ENCODE peak calls at places on chromosomes 13 and 19, in nine cellular contexts. One of them, this sample, is unnamed.

GRCh38 chr13:33126909-33127607 is 110.8 kb downstream of the KL start:
- DNase-seq in ascending aorta: peak
- DNase-seq in bronchial epithelial cell: no peak
- DNase-seq in astrocyte: peak
- DNase-seq in cardiac muscle cell: peak
- DNase-seq in AG04450: no peak
- DNase-seq in lung: no peak
- DNase-seq in BE2C: no peak
- DNase-seq in Panc1: no peak
- DNase-seq in this sample: no peak

GRCh38 chr19:40348961-40349507 is 539 bp downstream of the PLD3 start:
- DNase-seq in ascending aorta: no peak
- DNase-seq in bronchial epithelial cell: peak
- DNase-seq in astrocyte: peak
- DNase-seq in cardiac muscle cell: peak
- DNase-seq in AG04450: no peak
- DNase-seq in lung: no peak
- DNase-seq in BE2C: no peak
- DNase-seq in Panc1: no peak
- DNase-seq in this sample: peak

GRCh38 chr19:3748965-3749364 is 12.5 kb downstream of the APBA3 start:
- DNase-seq in ascending aorta: no peak
- DNase-seq in bronchial epithelial cell: no peak
- DNase-seq in astrocyte: no peak
- DNase-seq in cardiac muscle cell: no peak
- DNase-seq in AG04450: no peak
- DNase-seq in lung: no peak
- DNase-seq in BE2C: no peak
- DNase-seq in Panc1: no peak
- DNase-seq in this sample: no peak

GRCh38 chr19:42272535-42272897 is 3.5 kb downstream of the CIC start:
- DNase-seq in ascending aorta: no peak
- DNase-seq in bronchial epithelial cell: no peak
- DNase-seq in astrocyte: no peak
- DNase-seq in cardiac muscle cell: no peak
- DNase-seq in AG04450: no peak
- DNase-seq in lung: no peak
- DNase-seq in BE2C: no peak
- DNase-seq in Panc1: no peak
- DNase-seq in this sample: no peak

GRCh38 chr13:113746143-113746525 is 12.9 kb upstream of the TMEM255B start:
- DNase-seq in ascending aorta: no peak
- DNase-seq in bronchial epithelial cell: no peak
- DNase-seq in astrocyte: no peak
- DNase-seq in cardiac muscle cell: peak
- DNase-seq in AG04450: no peak
- DNase-seq in lung: no peak
- DNase-seq in BE2C: peak
- DNase-seq in Panc1: no peak
- DNase-seq in this sample: no peak

GRCh38 chr13:110644892-110645521 is 29.7 kb downstream of the NAXD start:
- DNase-seq in ascending aorta: peak
- DNase-seq in bronchial epithelial cell: peak
- DNase-seq in astrocyte: peak
- DNase-seq in cardiac muscle cell: peak
- DNase-seq in AG04450: peak
- DNase-seq in lung: peak
- DNase-seq in BE2C: peak
- DNase-seq in Panc1: no peak
- DNase-seq in this sample: peak

GRCh38 chr19:36244066-36244465 is 29.2 kb downstream of the ZNF146 start:
- DNase-seq in ascending aorta: no peak
- DNase-seq in bronchial epithelial cell: no peak
- DNase-seq in astrocyte: no peak
- DNase-seq in cardiac muscle cell: no peak
- DNase-seq in AG04450: no peak
- DNase-seq in lung: no peak
- DNase-seq in BE2C: no peak
- DNase-seq in Panc1: no peak
- DNase-seq in this sample: no peak

GRCh38 chr13:30739646-30740642 is 4.6 kb downstream of the ALOX5AP start:
- DNase-seq in ascending aorta: no peak
- DNase-seq in bronchial epithelial cell: peak
- DNase-seq in astrocyte: peak
- DNase-seq in cardiac muscle cell: peak
- DNase-seq in AG04450: peak
- DNase-seq in lung: no peak
- DNase-seq in BE2C: no peak
- DNase-seq in Panc1: no peak
- DNase-seq in this sample: peak

DNA sequence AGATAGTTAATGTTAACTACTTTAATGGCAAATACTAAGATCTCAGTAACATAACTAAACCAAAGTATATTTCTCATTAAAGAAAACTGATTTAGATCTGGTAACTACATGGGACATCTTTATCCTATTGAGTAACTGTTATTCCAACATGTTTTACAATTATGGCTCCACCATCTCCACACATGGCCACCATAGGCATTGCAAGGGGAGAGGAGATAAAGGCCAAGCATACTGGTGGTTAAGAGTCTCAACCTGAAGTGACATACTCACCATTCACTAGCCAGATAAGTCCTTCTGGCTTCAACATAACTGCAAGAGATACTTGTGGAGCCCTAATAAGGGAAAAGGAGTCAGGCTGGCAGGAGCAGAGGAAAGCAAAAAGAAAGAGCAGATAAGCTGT is 1586.4 kb upstream of the SPRY2 start:
- DNase-seq in ascending aorta: no peak
- DNase-seq in bronchial epithelial cell: peak
- DNase-seq in astrocyte: no peak
- DNase-seq in cardiac muscle cell: no peak
- DNase-seq in AG04450: no peak
- DNase-seq in lung: no peak
- DNase-seq in BE2C: peak
- DNase-seq in Panc1: no peak
- DNase-seq in this sample: no peak
- TF ChIP-seq CTCF in ascending aorta: no peak
- TF ChIP-seq CTCF in bronchial epithelial cell: no peak
- TF ChIP-seq CTCF in astrocyte: no peak
- TF ChIP-seq CTCF in cardiac muscle cell: no peak
- TF ChIP-seq CTCF in AG04450: no peak
- TF ChIP-seq CTCF in lung: no peak
- TF ChIP-seq CTCF in BE2C: peak
- TF ChIP-seq CTCF in Panc1: no peak
- TF ChIP-seq CTCF in this sample: no peak

DNA sequence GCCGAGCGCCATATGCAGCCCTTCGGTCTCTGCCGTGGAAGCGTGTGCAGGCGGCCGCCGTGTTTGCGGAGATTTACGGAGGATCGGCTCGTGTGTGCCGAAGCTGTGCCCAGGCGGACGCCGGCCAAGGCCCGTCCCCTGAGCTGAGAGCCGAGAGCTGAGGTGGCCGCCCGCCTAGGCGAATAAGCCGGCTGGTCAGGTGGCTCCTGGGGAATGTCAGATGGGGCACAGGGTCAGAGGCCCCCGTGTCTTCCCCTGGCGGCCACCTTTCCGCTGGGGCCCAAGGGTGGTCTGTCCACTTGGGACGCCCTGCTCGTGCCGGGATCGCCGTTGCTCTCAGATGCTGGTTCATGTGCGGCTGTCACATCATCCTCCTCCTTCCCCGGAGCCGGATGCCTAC is 78.8 kb downstream of the ZNF536 start:
- DNase-seq in ascending aorta: no peak
- DNase-seq in bronchial epithelial cell: no peak
- DNase-seq in astrocyte: no peak
- DNase-seq in cardiac muscle cell: no peak
- DNase-seq in AG04450: no peak
- DNase-seq in lung: no peak
- DNase-seq in BE2C: no peak
- DNase-seq in Panc1: no peak
- DNase-seq in this sample: no peak
- H3K4me3 ChIP-seq in ascending aorta: peak
- H3K4me3 ChIP-seq in bronchial epithelial cell: no peak
- H3K4me3 ChIP-seq in astrocyte: peak
- H3K4me3 ChIP-seq in cardiac muscle cell: no peak
- H3K4me3 ChIP-seq in AG04450: no peak
- H3K4me3 ChIP-seq in lung: no peak
- H3K4me3 ChIP-seq in BE2C: no peak
- H3K4me3 ChIP-seq in Panc1: no peak
- H3K4me3 ChIP-seq in this sample: no peak

DNA sequence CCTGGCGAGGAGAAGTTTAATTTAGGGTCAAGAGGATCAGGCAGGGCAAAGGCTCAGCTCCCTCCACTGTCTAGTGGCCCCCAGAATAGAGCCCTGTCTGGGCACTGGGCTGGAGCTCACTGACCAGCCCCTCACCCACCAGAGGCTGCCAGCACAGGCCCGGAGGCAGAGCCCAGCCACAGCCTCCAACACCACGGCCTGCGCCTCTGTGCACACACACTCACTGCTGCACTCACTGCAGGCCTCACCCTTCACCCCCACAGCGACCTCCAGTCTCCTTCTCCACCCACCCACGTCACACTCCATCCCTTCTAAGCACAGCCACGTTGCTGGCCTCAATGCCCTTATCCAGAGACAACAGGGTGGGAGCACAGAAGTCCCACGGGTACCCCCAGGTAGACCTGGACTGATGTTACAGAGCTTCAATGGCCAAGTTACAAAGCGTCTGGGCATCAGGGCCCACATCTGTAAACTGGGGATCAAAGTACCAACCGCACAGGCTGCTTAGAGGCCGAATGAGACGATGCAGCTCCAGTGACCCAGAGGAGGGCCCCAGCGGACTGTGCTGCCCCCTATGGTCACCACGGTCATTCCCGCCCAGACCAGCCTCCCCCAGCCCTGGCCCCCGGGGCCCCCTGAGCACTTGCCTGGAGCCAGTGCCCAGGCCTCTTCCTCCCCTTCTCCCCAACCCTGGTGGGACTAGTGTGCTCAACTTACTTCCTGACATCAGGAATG is 4.5 kb upstream of the PRKD2 start:
- DNase-seq in ascending aorta: no peak
- DNase-seq in bronchial epithelial cell: no peak
- DNase-seq in astrocyte: no peak
- DNase-seq in cardiac muscle cell: no peak
- DNase-seq in AG04450: no peak
- DNase-seq in lung: no peak
- DNase-seq in BE2C: no peak
- DNase-seq in Panc1: no peak
- DNase-seq in this sample: no peak
- TF ChIP-seq CTCF in ascending aorta: no peak
- TF ChIP-seq CTCF in bronchial epithelial cell: no peak
- TF ChIP-seq CTCF in astrocyte: no peak
- TF ChIP-seq CTCF in cardiac muscle cell: no peak
- TF ChIP-seq CTCF in AG04450: peak
- TF ChIP-seq CTCF in lung: no peak
- TF ChIP-seq CTCF in BE2C: peak
- TF ChIP-seq CTCF in Panc1: no peak
- TF ChIP-seq CTCF in this sample: no peak

GRCh38 chr19:51027873-51028272 is 1.5 kb upstream of the KLK11 start:
- DNase-seq in ascending aorta: no peak
- DNase-seq in bronchial epithelial cell: no peak
- DNase-seq in astrocyte: no peak
- DNase-seq in cardiac muscle cell: no peak
- DNase-seq in AG04450: no peak
- DNase-seq in lung: no peak
- DNase-seq in BE2C: no peak
- DNase-seq in Panc1: no peak
- DNase-seq in this sample: no peak

GRCh38 chr19:51025401-51025800 is 1.0 kb downstream of the KLK11 start:
- DNase-seq in ascending aorta: no peak
- DNase-seq in bronchial epithelial cell: no peak
- DNase-seq in astrocyte: no peak
- DNase-seq in cardiac muscle cell: no peak
- DNase-seq in AG04450: no peak
- DNase-seq in lung: no peak
- DNase-seq in BE2C: no peak
- DNase-seq in Panc1: no peak
- DNase-seq in this sample: no peak

GRCh38 chr19:51025809-51026553 is 435 bp downstream of the KLK11 start:
- DNase-seq in ascending aorta: no peak
- DNase-seq in bronchial epithelial cell: no peak
- DNase-seq in astrocyte: no peak
- DNase-seq in cardiac muscle cell: no peak
- DNase-seq in AG04450: no peak
- DNase-seq in lung: no peak
- DNase-seq in BE2C: no peak
- DNase-seq in Panc1: no peak
- DNase-seq in this sample: no peak

GRCh38 chr19:51027126-51027806 is 850 bp upstream of the KLK11 start:
- DNase-seq in ascending aorta: no peak
- DNase-seq in bronchial epithelial cell: no peak
- DNase-seq in astrocyte: no peak
- DNase-seq in cardiac muscle cell: no peak
- DNase-seq in AG04450: no peak
- DNase-seq in lung: no peak
- DNase-seq in BE2C: no peak
- DNase-seq in Panc1: no peak
- DNase-seq in this sample: no peak

GRCh38 chr19:51026554-51026831 is at the start of gene KLK11:
- DNase-seq in ascending aorta: no peak
- DNase-seq in bronchial epithelial cell: no peak
- DNase-seq in astrocyte: no peak
- DNase-seq in cardiac muscle cell: no peak
- DNase-seq in AG04450: no peak
- DNase-seq in lung: no peak
- DNase-seq in BE2C: no peak
- DNase-seq in Panc1: no peak
- DNase-seq in this sample: no peak
- H3K4me3 ChIP-seq in ascending aorta: no peak
- H3K4me3 ChIP-seq in bronchial epithelial cell: peak
- H3K4me3 ChIP-seq in astrocyte: no peak
- H3K4me3 ChIP-seq in cardiac muscle cell: no peak
- H3K4me3 ChIP-seq in AG04450: no peak
- H3K4me3 ChIP-seq in lung: no peak
- H3K4me3 ChIP-seq in BE2C: no peak
- H3K4me3 ChIP-seq in Panc1: no peak
- H3K4me3 ChIP-seq in this sample: no peak

This sample was measured in GM12865.